ENCODE peak calls at places on chromosomes 4 and X, in nine cellular contexts. U is WTC11, T is neural crest cell, O is A549, S is mesothelial cell of epicardium, Q is endothelial cell, Y is sigmoid colon, R is GM10248, F is AG04450. G is an unnamed sample.

GRCh38 chrX:11382935-11383334 is 89.7 kb downstream of the AMELX start:
- DNase-seq in U (no peak), T (no peak), O (no peak), S (no peak), Q (no peak), Y (no peak), R (no peak), F (no peak), G (no peak)

GRCh38 chr4:53100801-53101581 is 238.9 kb downstream of the RASL11B start:
- DNase-seq in U (no peak), T (no peak), O (no peak), S (no peak), Q (no peak), Y (no peak), R (no peak), F (no peak), G (no peak)

GRCh38 chr4:110357521-110357920 is 118.4 kb upstream of the ENPEP start:
- DNase-seq in U (no peak), T (no peak), O (no peak), S (no peak), Q (no peak), Y (no peak), R (no peak), F (no peak), G (no peak)

GRCh38 chr4:140065393-140065792 is 88.6 kb downstream of the MAML3 start:
- DNase-seq in U (no peak), T (no peak), O (no peak), S (no peak), Q (no peak), Y (no peak), R (no peak), F (no peak), G (no peak)

GRCh38 chr4:57355066-57355465 is 244.9 kb upstream of the IGFBP7 start:
- DNase-seq in U (no peak), T (no peak), O (no peak), S (no peak), Q (no peak), Y (no peak), R (no peak), F (no peak), G (no peak)

GRCh38 chrX:118368398-118368797 is 22.5 kb downstream of the WDR44 start:
- DNase-seq in U (no peak), T (no peak), O (no peak), S (no peak), Q (no peak), Y (no peak), R (no peak), F (no peak), G (no peak)

GRCh38 chr4:33107813-33108212 is 2387.6 kb downstream of the PCDH7 start:
- DNase-seq in U (no peak), T (no peak), O (no peak), S (no peak), Q (no peak), Y (no peak), R (no peak), F (no peak), G (no peak)

GRCh38 chrX:47297874-47298273 is 65.1 kb downstream of the USP11 start:
- DNase-seq in U (no peak), T (no peak), O (no peak), S (no peak), Q (no peak), Y (no peak), R (no peak), F (no peak), G (no peak)

GRCh38 chrX:131614241-131614640 is 70.4 kb downstream of the OR13H1 start:
- DNase-seq in U (no peak), T (no peak), O (no peak), S (no peak), Q (no peak), Y (no peak), R (no peak), F (no peak), G (no peak)

GRCh38 chrX:23332888-23333821 is 1.5 kb upstream of the PTCHD1 start:
- DNase-seq in U (peak; percentile 21), T (peak; percentile 8), O (no peak), S (no peak), Q (no peak), Y (no peak), R (no peak), F (no peak), G (peak; percentile 19)

GRCh38 chr4:81227968-81228367 is 12.9 kb upstream of the PRKG2 start:
- DNase-seq in U (no peak), T (no peak), O (no peak), S (no peak), Q (no peak), Y (no peak), R (no peak), F (no peak), G (no peak)

GRCh38 chr4:153207561-153207960 is 3.3 kb downstream of the TRIM2 start:
- DNase-seq in U (peak; percentile 42), T (peak; percentile 47), O (peak; percentile 16), S (no peak), Q (peak; percentile 57), Y (no peak), R (no peak), F (no peak), G (peak; percentile 66)

GRCh38 chr4:75830906-75831305 is 71.3 kb downstream of the PPEF2 start:
- DNase-seq in U (no peak), T (no peak), O (no peak), S (no peak), Q (no peak), Y (no peak), R (no peak), F (no peak), G (no peak)

GRCh38 chrX:102840871-102841705 is 96.0 kb upstream of the RAB40AL start:
- DNase-seq in U (no peak), T (no peak), O (peak; percentile 55), S (no peak), Q (no peak), Y (no peak), R (no peak), F (no peak), G (no peak)

GRCh38 chr4:140426610-140427103 is 791 bp downstream of the CLGN start:
- DNase-seq in U (peak; percentile 53), T (peak; percentile 35), O (no peak), S (no peak), Q (peak; percentile 40), Y (no peak), R (no peak), F (no peak), G (peak; percentile 70)

DNA sequence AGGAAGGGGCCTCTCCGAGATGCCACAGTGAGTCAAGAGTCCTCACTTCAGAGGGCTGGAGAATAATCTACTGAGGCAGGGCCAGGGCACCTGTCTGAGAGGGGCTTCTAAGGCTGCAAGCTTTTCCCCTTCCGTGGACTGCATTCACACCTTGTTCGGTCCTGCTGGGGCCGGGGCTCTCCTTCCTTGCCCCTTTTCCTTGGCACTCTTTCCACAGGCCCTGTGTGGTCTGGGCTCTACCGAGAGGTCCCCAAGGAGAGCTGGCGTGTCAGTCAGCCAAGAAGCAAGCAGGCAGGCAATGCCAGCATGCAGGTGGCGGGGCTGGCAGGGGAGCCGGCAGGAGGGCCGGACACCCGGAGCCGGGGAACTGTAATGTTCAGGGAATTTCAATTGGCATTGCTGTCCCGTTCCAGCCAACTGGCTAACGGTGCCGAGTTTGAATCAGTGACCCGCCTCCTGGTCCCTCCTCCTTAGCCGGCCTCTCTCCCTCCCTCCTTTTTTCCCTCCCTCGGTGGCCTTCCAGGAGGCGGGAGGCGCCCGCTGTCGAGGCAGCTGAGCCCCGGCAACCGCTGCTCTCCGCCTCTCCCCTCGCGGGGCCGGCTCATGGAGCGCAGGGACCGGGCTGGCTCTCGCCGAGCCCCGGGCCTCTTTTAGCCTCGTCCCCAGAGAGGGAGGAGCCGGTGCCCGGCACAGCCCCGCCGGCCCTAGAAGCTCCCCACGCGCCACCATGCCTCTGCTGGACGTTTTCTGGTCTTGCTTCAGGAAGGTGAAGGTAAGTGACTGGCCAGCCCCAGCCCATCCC is at the start of gene STARD8:
- DNase-seq in U (peak; percentile 54), T (peak; percentile 12), O (peak; percentile 72), S (no peak), Q (peak; percentile 22), Y (no peak), R (no peak), F (no peak), G (peak; percentile 49)
- TF ChIP-seq CTCF in U (no peak), T (no peak), O (no peak), S (no peak), Q (no peak), Y (no peak), R (no peak), F (peak; percentile 9), G (no peak)

DNA sequence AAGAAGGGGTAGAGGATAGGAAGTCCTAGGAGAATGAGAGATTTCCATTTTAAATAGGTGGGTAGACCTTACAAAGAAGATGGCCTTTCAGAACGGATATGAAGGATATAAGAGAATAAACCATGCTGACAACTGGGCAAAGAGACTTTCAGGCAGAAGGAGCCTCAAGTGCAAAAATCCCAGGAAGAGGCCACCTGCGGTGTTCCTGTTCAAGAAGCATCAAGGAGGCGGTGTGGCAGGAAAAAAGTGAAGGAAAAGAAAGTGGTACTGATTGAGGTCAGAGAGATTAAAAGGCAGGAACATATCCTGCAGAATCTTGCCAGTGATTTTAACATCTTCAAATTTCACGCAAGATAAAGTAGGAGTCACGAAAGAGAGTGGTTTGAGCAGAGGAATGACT is 172.0 kb downstream of the FSTL5 start:
- DNase-seq in U (peak; percentile 16), T (no peak), O (no peak), S (no peak), Q (no peak), Y (no peak), R (no peak), F (no peak), G (no peak)
- TF ChIP-seq CTCF in U (no peak), T (no peak), O (no peak), S (no peak), Q (no peak), Y (no peak), R (no peak), F (no peak), G (no peak)

DNA sequence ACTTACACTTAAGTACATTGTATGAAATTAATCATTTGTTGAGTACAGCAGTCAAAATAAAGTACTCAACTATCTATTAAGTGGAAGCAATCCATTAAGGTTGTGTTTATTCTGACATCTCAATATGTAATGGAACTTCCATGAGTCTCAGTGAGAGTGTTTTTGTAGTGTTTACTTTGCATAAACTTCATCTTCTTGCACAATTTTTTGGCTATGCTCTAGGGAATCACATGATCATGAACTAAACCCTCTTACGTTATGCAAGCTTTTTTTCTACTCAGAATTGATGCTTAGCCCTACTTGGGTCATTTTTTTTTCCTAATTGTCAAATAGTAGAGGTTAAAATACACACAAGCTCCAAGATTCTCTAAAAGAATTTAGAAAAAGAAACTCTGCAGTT is 21.1 kb upstream of the PIGA start:
- DNase-seq in U (no peak), T (no peak), O (no peak), S (no peak), Q (no peak), Y (no peak), R (no peak), F (peak; percentile 30), G (no peak)
- TF ChIP-seq CTCF in U (no peak), T (no peak), O (no peak), S (no peak), Q (no peak), Y (no peak), R (no peak), F (no peak), G (no peak)

GRCh38 chrX:114717921-114718320 is 134.0 kb downstream of the HTR2C start:
- DNase-seq in U (peak; percentile 48), T (peak; percentile 34), O (peak; percentile 2), S (no peak), Q (no peak), Y (no peak), R (no peak), F (no peak), G (no peak)
- TF ChIP-seq CTCF in U (no peak), T (peak; percentile 73), O (peak; percentile 22), S (peak; percentile 54), Q (no peak), Y (no peak), R (peak; percentile 20), F (no peak), G (no peak)

GRCh38 chr4:100742045-100742444 is 224.2 kb upstream of the EMCN start:
- DNase-seq in U (no peak), T (no peak), O (peak; percentile 55), S (no peak), Q (no peak), Y (no peak), R (no peak), F (no peak), G (no peak)
- TF ChIP-seq CTCF in U (no peak), T (peak; percentile 36), O (peak; percentile 42), S (no peak), Q (peak; percentile 42), Y (no peak), R (no peak), F (peak; percentile 19), G (no peak)